ENCODE peak calls at places on chromosomes 2 and 18, in five cellular contexts. E, K, D, H and Y are unnamed samples.

GRCh38 chr2:205473791-205474190 is 208.5 kb upstream of the NRP2 start:
- DNase-seq in E (no peak), K (no peak), D (no peak), H (no peak), Y (no peak)

GRCh38 chr2:221541131-221541735 is 30.9 kb downstream of the EPHA4 start:
- DNase-seq in E (no peak), K (no peak), D (no peak), H (no peak), Y (no peak)

GRCh38 chr18:54950221-54950620 is 9.0 kb downstream of the CCDC68 start:
- DNase-seq in E (no peak), K (no peak), D (peak; percentile 45), H (no peak), Y (peak; percentile 46)

GRCh38 chr2:104944495-104944894 is 90.6 kb downstream of the POU3F3 start:
- DNase-seq in E (no peak), K (no peak), D (no peak), H (no peak), Y (no peak)

GRCh38 chr18:79871026-79871390 is 73.3 kb downstream of the KCNG2 start:
- DNase-seq in E (no peak), K (no peak), D (no peak), H (no peak), Y (peak; percentile 72)

GRCh38 chr2:197571622-197572271 is 55.9 kb downstream of the MOB4 start:
- DNase-seq in E (no peak), K (no peak), D (no peak), H (no peak), Y (no peak)

GRCh38 chr2:198880986-198881385 is 576.8 kb downstream of the SATB2 start:
- DNase-seq in E (no peak), K (no peak), D (no peak), H (no peak), Y (no peak)

GRCh38 chr2:122423934-122424333 is 668.5 kb downstream of the TSN start:
- DNase-seq in E (no peak), K (no peak), D (no peak), H (peak; percentile 25), Y (no peak)

GRCh38 chr2:3198119-3198518 is 179.5 kb downstream of the EIPR1 start:
- DNase-seq in E (no peak), K (no peak), D (no peak), H (no peak), Y (no peak)

GRCh38 chr2:150572961-150573395 is 85.5 kb upstream of the RND3 start:
- DNase-seq in E (no peak), K (no peak), D (no peak), H (no peak), Y (no peak)

GRCh38 chr2:52518673-52519072 is 1248.9 kb upstream of the CHAC2 start:
- DNase-seq in E (no peak), K (no peak), D (no peak), H (no peak), Y (no peak)

GRCh38 chr2:47501374-47502200 is 98.6 kb downstream of the MSH2 start:
- DNase-seq in E (no peak), K (no peak), D (no peak), H (no peak), Y (no peak)

GRCh38 chr18:27005589-27005988 is 140.1 kb upstream of the AQP4 start:
- DNase-seq in E (no peak), K (no peak), D (no peak), H (no peak), Y (no peak)

GRCh38 chr2:55047677-55048299 is 2.5 kb downstream of the RTN4 start:
- DNase-seq in E (no peak), K (no peak), D (no peak), H (no peak), Y (peak; percentile 57)

GRCh38 chr2:218516614-218517013 is 51.5 kb downstream of the USP37 start:
- DNase-seq in E (no peak), K (no peak), D (no peak), H (no peak), Y (no peak)

GRCh38 chr2:207394812-207395534 is 134.8 kb upstream of the CREB1 start:
- DNase-seq in E (no peak), K (no peak), D (no peak), H (no peak), Y (no peak)

GRCh38 chr2:11512431-11512830 is 21.4 kb upstream of the GREB1 start:
- DNase-seq in E (no peak), K (peak; percentile 48), D (no peak), H (no peak), Y (no peak)

GRCh38 chr2:69275490-69275889 is 111.5 kb downstream of the GFPT1 start:
- DNase-seq in E (no peak), K (no peak), D (no peak), H (no peak), Y (no peak)

GRCh38 chr2:43539991-43540860 is 55.6 kb downstream of the THADA start:
- DNase-seq in E (peak; percentile 93), K (peak; percentile 82), D (peak; percentile 43), H (peak; percentile 51), Y (peak; percentile 76)

GRCh38 chr2:42755161-42755900 is 8.6 kb downstream of the OXER1 start:
- DNase-seq in E (no peak), K (no peak), D (no peak), H (no peak), Y (no peak)

GRCh38 chr2:29236074-29236473 is 120.9 kb downstream of the CLIP4 start:
- DNase-seq in E (peak; percentile 50), K (no peak), D (no peak), H (no peak), Y (no peak)

GRCh38 chr2:75311521-75311920 is 112.2 kb upstream of the TACR1 start:
- DNase-seq in E (no peak), K (no peak), D (no peak), H (no peak), Y (no peak)

GRCh38 chr2:70304501-70304900 is 2.6 kb upstream of the FAM136A start:
- DNase-seq in E (no peak), K (no peak), D (no peak), H (no peak), Y (no peak)

GRCh38 chr2:117979911-117980341 is 33.9 kb downstream of the CCDC93 start:
- DNase-seq in E (no peak), K (no peak), D (no peak), H (no peak), Y (no peak)

GRCh38 chr2:127079358-127079920 is 27.5 kb downstream of the BIN1 start:
- DNase-seq in E (no peak), K (no peak), D (no peak), H (no peak), Y (no peak)

GRCh38 chr2:61626827-61627226 is 88.7 kb upstream of the XPO1 start:
- DNase-seq in E (no peak), K (no peak), D (no peak), H (no peak), Y (no peak)

DNA sequence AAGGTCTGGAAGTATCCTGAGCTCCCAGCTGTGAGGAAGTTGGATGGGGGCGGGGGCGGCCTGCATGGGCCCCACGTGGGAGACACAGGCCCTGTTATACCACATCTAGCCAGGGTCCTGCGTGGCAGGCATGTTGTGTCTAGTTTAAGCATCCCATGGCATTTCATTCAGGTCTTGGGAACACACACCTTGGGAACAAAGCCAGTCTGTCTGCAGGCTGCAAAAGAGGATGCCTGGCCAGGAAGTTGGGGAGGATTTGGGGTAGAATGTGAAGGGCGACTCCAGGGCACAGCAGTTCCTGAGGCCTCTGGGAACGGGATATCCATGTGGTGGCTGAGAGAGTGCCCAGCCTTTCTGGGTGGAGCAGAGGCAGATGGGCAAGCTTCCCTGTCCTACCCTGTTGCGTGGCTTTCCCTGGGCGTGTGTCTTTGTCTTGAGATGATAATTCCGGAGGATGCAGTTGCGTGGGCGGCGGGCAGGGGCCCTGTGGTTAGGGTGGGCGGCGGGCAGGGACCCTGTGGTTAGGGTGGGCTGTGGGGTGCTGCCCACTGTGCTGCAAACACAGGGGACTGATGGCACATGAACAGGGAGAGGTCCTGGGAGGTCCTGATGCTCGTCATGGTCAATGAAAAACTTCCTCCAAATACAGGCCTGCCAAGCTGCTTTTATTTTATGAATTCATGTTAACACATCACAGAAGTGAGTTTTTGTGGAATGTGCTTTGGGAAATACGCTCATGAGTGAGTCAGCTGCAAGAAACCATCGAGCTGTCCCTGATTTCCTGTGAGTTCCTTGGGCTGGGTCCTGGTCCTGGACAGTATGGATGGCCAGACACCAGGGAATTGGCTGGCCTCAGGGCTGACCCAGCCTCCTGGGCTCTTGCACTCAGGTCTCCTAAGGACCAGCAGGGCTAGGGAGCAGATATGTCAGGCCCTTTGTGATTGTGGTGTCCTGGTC is 90.0 kb upstream of the HS6ST1 start:
- DNase-seq in E (no peak), K (no peak), D (peak; percentile 15), H (no peak), Y (peak; percentile 10)
- TF ChIP-seq EP300 in E (no peak), K (no peak), D (no peak), H (no peak), Y (no peak)

GRCh38 chr2:112026509-112026908 is 28.6 kb upstream of the TMEM87B start:
- DNase-seq in E (no peak), K (no peak), D (no peak), H (no peak), Y (no peak)
- TF ChIP-seq EP300 in E (no peak), K (no peak), D (no peak), H (no peak), Y (no peak)

GRCh38 chr2:189394525-189394924 is 46.7 kb upstream of the WDR75 start:
- DNase-seq in E (no peak), K (no peak), D (no peak), H (no peak), Y (no peak)

GRCh38 chr2:189391201-189391600 is 50.1 kb upstream of the WDR75 start:
- DNase-seq in E (no peak), K (no peak), D (no peak), H (no peak), Y (no peak)

GRCh38 chr2:189393440-189394111 is 47.7 kb upstream of the WDR75 start:
- DNase-seq in E (no peak), K (no peak), D (no peak), H (no peak), Y (no peak)
- TF ChIP-seq EP300 in E (peak; percentile 17), K (no peak), D (no peak), H (no peak), Y (no peak)

DNA sequence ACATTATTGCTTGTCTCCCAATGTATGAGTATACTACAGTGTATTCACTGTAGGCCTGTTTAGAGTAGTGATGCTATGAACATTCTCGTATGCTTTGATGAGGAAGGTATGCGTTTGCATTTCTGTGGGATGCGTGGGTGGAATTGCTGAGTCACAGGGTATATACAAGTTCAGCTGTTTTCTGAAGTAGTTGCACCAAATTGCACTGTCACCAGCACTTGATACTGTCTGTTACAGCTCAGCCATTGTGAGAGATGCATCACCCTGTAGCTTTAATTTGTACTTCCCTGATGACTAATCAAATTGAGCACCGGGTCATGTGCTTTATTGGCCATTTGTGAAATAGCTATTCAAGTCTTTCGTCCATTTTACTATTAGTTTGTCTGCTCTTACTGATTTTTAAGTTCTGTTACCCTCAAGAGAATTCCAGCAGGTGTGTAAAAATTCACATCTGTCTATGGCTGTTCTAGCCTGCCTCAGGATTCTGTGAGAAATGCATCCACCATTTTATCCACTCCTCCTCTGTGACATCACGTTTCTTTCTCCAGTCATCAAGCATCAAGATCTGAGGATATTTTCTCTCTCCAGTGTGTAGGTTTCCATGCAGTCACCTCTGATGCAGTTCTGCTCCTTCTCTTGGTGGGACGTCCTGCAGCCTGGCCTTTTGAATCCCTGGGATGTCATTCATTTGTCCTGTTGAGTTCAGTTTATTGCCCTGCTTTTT is 72.5 kb downstream of the DGKD start:
- DNase-seq in E (no peak), K (no peak), D (peak; percentile 30), H (no peak), Y (no peak)
- TF ChIP-seq EP300 in E (no peak), K (no peak), D (no peak), H (no peak), Y (no peak)